ENCODE peak calls at places on chromosome 19, in five cellular contexts. L is NB4, J is OCI-LY7, G is NCI-H2081, T is T-cell. E is an unnamed sample.

GRCh38 chr19:30340724-30341595 is 31.2 kb upstream of the ZNF536 start:
- DNase-seq in T (no peak), J (no peak), G (no peak), L (no peak), E (no peak)

GRCh38 chr19:7312816-7313215 is 18.6 kb upstream of the INSR start:
- DNase-seq in T (no peak), L (no peak), G (no peak), J (no peak), E (no peak)

GRCh38 chr19:31406106-31406505 is 56.9 kb upstream of the TSHZ3 start:
- DNase-seq in T (no peak), G (no peak), J (no peak), L (no peak), E (no peak)

GRCh38 chr19:45254044-45254531 is 3.0 kb downstream of the MARK4 start:
- DNase-seq in L (no peak), G (no peak), T (no peak), J (no peak), E (no peak)

GRCh38 chr19:49713236-49713845 is 22.4 kb downstream of the CPT1C start:
- DNase-seq in J (no peak), L (no peak), G (no peak), T (no peak), E (no peak)

GRCh38 chr19:17680235-17680722 is 7.9 kb downstream of the UNC13A start:
- DNase-seq in L (peak), G (no peak), J (peak), T (no peak), E (no peak)

GRCh38 chr19:46818812-46819211 is 30.4 kb upstream of the SLC1A5 start:
- DNase-seq in G (no peak), J (peak), T (no peak), L (peak), E (no peak)

GRCh38 chr19:52142001-52142595 is 2.4 kb upstream of the ZNF616 start:
- DNase-seq in G (no peak), L (no peak), T (no peak), J (no peak), E (no peak)

GRCh38 chr19:30662211-30662861 is 290.2 kb downstream of the ZNF536 start:
- DNase-seq in L (no peak), J (no peak), G (no peak), T (no peak), E (no peak)

GRCh38 chr19:23060016-23060415 is 56.8 kb upstream of the ZNF730 start:
- DNase-seq in G (no peak), J (no peak), L (no peak), T (no peak), E (no peak)

GRCh38 chr19:10260141-10260584 is 8.1 kb downstream of the MRPL4 start:
- DNase-seq in G (no peak), L (peak), T (no peak), J (no peak), E (no peak)

GRCh38 chr19:42529248-42529764 is 1.0 kb upstream of the CEACAM1 start:
- DNase-seq in J (peak), T (peak), G (peak), L (peak), E (peak)

GRCh38 chr19:37551123-37551993 is 43.2 kb downstream of the ZNF571 start:
- DNase-seq in G (no peak), L (peak), J (no peak), T (peak), E (peak)

GRCh38 chr19:33552191-33552927 is 30.8 kb upstream of the PEPD start:
- DNase-seq in G (no peak), T (no peak), J (no peak), L (no peak), E (no peak)

GRCh38 chr19:611506-611869 is 21.8 kb downstream of the HCN2 start:
- DNase-seq in G (no peak), J (no peak), L (peak), T (no peak), E (peak)

GRCh38 chr19:48121066-48121465 is 10.4 kb upstream of the PLA2G4C start:
- DNase-seq in J (no peak), G (no peak), T (no peak), L (no peak), E (no peak)

GRCh38 chr19:41939861-41940442 is 11.7 kb upstream of the ERFL start:
- DNase-seq in L (no peak), G (peak), J (peak), T (no peak), E (no peak)

GRCh38 chr19:7535993-7536685 is 622 bp downstream of the PNPLA6 start:
- DNase-seq in T (no peak), L (no peak), J (no peak), G (no peak), E (no peak)

GRCh38 chr19:38917516-38917915 is 5.5 kb upstream of the CCER2 start:
- DNase-seq in L (no peak), T (no peak), G (no peak), J (no peak), E (no peak)

GRCh38 chr19:45645631-45646344 is 6.6 kb upstream of the EML2 start:
- DNase-seq in L (peak), T (peak), G (peak), J (peak), E (peak)

GRCh38 chr19:17404015-17404414 is 1.4 kb downstream of the BST2 start:
- DNase-seq in J (no peak), T (no peak), G (no peak), L (peak), E (no peak)

GRCh38 chr19:43820098-43820860 is 6.8 kb upstream of the ZNF283 start:
- DNase-seq in G (no peak), T (no peak), L (no peak), J (no peak), E (no peak)

GRCh38 chr19:52190679-52191293 is 934 bp downstream of the PPP2R1A start:
- DNase-seq in T (no peak), L (no peak), J (peak), G (peak), E (no peak)

GRCh38 chr19:6533746-6534418 is 3.1 kb downstream of the TNFSF9 start:
- DNase-seq in J (no peak), L (no peak), T (no peak), G (no peak), E (no peak)

GRCh38 chr19:5038631-5039271 is 69.8 kb downstream of the KDM4B start:
- DNase-seq in J (peak), G (peak), L (peak), T (no peak), E (no peak)

GRCh38 chr19:49470615-49470978 is 3.4 kb upstream of the FLT3LG start:
- DNase-seq in J (no peak), G (no peak), L (no peak), T (no peak), E (no peak)

GRCh38 chr19:14091086-14091884 is 734 bp upstream of the SAMD1 start:
- DNase-seq in G (peak), L (peak), T (peak), J (peak), E (peak)

GRCh38 chr19:13152854-13153626 is 2.8 kb downstream of the IER2 start:
- DNase-seq in L (peak), G (peak), T (peak), J (peak), E (peak)

GRCh38 chr19:19489804-19490204 is 25.5 kb downstream of the TSSK6 start:
- DNase-seq in J (no peak), G (no peak), L (no peak), T (no peak), E (no peak)

GRCh38 chr19:18322318-18322758 is 538 bp downstream of the LSM4 start:
- DNase-seq in G (peak), J (peak), T (no peak), L (peak), E (no peak)

GRCh38 chr19:11295665-11296245 is at the start of gene TSPAN16:
- DNase-seq in T (no peak), J (no peak), G (no peak), L (peak), E (no peak)

GRCh38 chr19:53294786-53295441 is 27.4 kb upstream of the VN1R4 start:
- DNase-seq in J (no peak), T (no peak), G (no peak), L (no peak), E (no peak)

GRCh38 chr19:3543150-3544053 is 4.4 kb downstream of the TEKTIP1 start:
- DNase-seq in L (no peak), J (no peak), T (no peak), G (no peak), E (no peak)